ENCODE peak calls at places on chromosomes 4 and X, in nine cellular contexts. One of them, this sample, is unnamed.

GRCh38 chr4:169988252-169988651 is 37.9 kb downstream of the MFAP3L start:
- DNase-seq in GM23248: peak; percentile 36
- DNase-seq in body of pancreas: no peak
- DNase-seq in neuronal stem cell: no peak
- DNase-seq in CD8-positive, alpha-beta memory T cell: no peak
- DNase-seq in adrenal gland: no peak
- DNase-seq in heart left ventricle: no peak
- DNase-seq in A673: no peak
- DNase-seq in aorta: no peak
- DNase-seq in this sample: no peak

GRCh38 chr4:25075851-25076250 is 45.1 kb upstream of the LGI2 start:
- DNase-seq in GM23248: no peak
- DNase-seq in body of pancreas: no peak
- DNase-seq in neuronal stem cell: no peak
- DNase-seq in CD8-positive, alpha-beta memory T cell: no peak
- DNase-seq in adrenal gland: no peak
- DNase-seq in heart left ventricle: no peak
- DNase-seq in A673: no peak
- DNase-seq in aorta: no peak
- DNase-seq in this sample: no peak

GRCh38 chr4:54165438-54165837 is 63.7 kb upstream of the PDGFRA start:
- DNase-seq in GM23248: peak; percentile 93
- DNase-seq in body of pancreas: no peak
- DNase-seq in neuronal stem cell: no peak
- DNase-seq in CD8-positive, alpha-beta memory T cell: no peak
- DNase-seq in adrenal gland: no peak
- DNase-seq in heart left ventricle: no peak
- DNase-seq in A673: peak; percentile 5
- DNase-seq in aorta: no peak
- DNase-seq in this sample: peak; percentile 42

GRCh38 chrX:49993661-49994060 is 71.3 kb downstream of the CLCN5 start:
- DNase-seq in GM23248: no peak
- DNase-seq in body of pancreas: no peak
- DNase-seq in neuronal stem cell: no peak
- DNase-seq in CD8-positive, alpha-beta memory T cell: no peak
- DNase-seq in adrenal gland: no peak
- DNase-seq in heart left ventricle: no peak
- DNase-seq in A673: no peak
- DNase-seq in aorta: no peak
- DNase-seq in this sample: peak; percentile 51

GRCh38 chrX:22526339-22526738 is 253.6 kb downstream of the CBLL2 start:
- DNase-seq in GM23248: peak; percentile 89
- DNase-seq in body of pancreas: no peak
- DNase-seq in neuronal stem cell: no peak
- DNase-seq in CD8-positive, alpha-beta memory T cell: no peak
- DNase-seq in adrenal gland: no peak
- DNase-seq in heart left ventricle: no peak
- DNase-seq in A673: peak; percentile 56
- DNase-seq in aorta: no peak
- DNase-seq in this sample: no peak

GRCh38 chrX:35842657-35843056 is 44.5 kb downstream of the MAGEB16 start:
- DNase-seq in GM23248: no peak
- DNase-seq in body of pancreas: no peak
- DNase-seq in neuronal stem cell: no peak
- DNase-seq in CD8-positive, alpha-beta memory T cell: no peak
- DNase-seq in adrenal gland: no peak
- DNase-seq in heart left ventricle: no peak
- DNase-seq in A673: no peak
- DNase-seq in aorta: no peak
- DNase-seq in this sample: no peak

GRCh38 chr4:114807759-114808404 is 209.3 kb downstream of the UGT8 start:
- DNase-seq in GM23248: peak; percentile 32
- DNase-seq in body of pancreas: peak; percentile 53
- DNase-seq in neuronal stem cell: peak; percentile 44
- DNase-seq in CD8-positive, alpha-beta memory T cell: no peak
- DNase-seq in adrenal gland: no peak
- DNase-seq in heart left ventricle: no peak
- DNase-seq in A673: peak; percentile 67
- DNase-seq in aorta: no peak
- DNase-seq in this sample: peak; percentile 28

GRCh38 chr4:183823394-183823793 is 81.7 kb upstream of the STOX2 start:
- DNase-seq in GM23248: peak; percentile 52
- DNase-seq in body of pancreas: no peak
- DNase-seq in neuronal stem cell: no peak
- DNase-seq in CD8-positive, alpha-beta memory T cell: no peak
- DNase-seq in adrenal gland: no peak
- DNase-seq in heart left ventricle: no peak
- DNase-seq in A673: no peak
- DNase-seq in aorta: no peak
- DNase-seq in this sample: no peak

GRCh38 chr4:173990879-173991231 is 292.6 kb downstream of the FBXO8 start:
- DNase-seq in GM23248: no peak
- DNase-seq in body of pancreas: peak; percentile 32
- DNase-seq in neuronal stem cell: no peak
- DNase-seq in CD8-positive, alpha-beta memory T cell: no peak
- DNase-seq in adrenal gland: peak; percentile 21
- DNase-seq in heart left ventricle: peak; percentile 74
- DNase-seq in A673: peak; percentile 89
- DNase-seq in aorta: no peak
- DNase-seq in this sample: no peak

GRCh38 chr4:151436093-151436518 is 27.1 kb downstream of the FHIP1A start:
- DNase-seq in GM23248: no peak
- DNase-seq in body of pancreas: no peak
- DNase-seq in neuronal stem cell: no peak
- DNase-seq in CD8-positive, alpha-beta memory T cell: no peak
- DNase-seq in adrenal gland: no peak
- DNase-seq in heart left ventricle: no peak
- DNase-seq in A673: no peak
- DNase-seq in aorta: no peak
- DNase-seq in this sample: no peak

GRCh38 chr4:76199664-76200211 is 13.9 kb downstream of the SCARB2 start:
- DNase-seq in GM23248: no peak
- DNase-seq in body of pancreas: peak; percentile 62
- DNase-seq in neuronal stem cell: no peak
- DNase-seq in CD8-positive, alpha-beta memory T cell: no peak
- DNase-seq in adrenal gland: no peak
- DNase-seq in heart left ventricle: no peak
- DNase-seq in A673: no peak
- DNase-seq in aorta: no peak
- DNase-seq in this sample: no peak

GRCh38 chrX:31708116-31708515 is 636.3 kb upstream of the FTHL17 start:
- DNase-seq in GM23248: no peak
- DNase-seq in body of pancreas: no peak
- DNase-seq in neuronal stem cell: no peak
- DNase-seq in CD8-positive, alpha-beta memory T cell: no peak
- DNase-seq in adrenal gland: no peak
- DNase-seq in heart left ventricle: no peak
- DNase-seq in A673: peak; percentile 48
- DNase-seq in aorta: no peak
- DNase-seq in this sample: no peak

GRCh38 chr4:76208005-76208765 is 5.4 kb downstream of the SCARB2 start:
- DNase-seq in GM23248: peak; percentile 95
- DNase-seq in body of pancreas: peak; percentile 85
- DNase-seq in neuronal stem cell: no peak
- DNase-seq in CD8-positive, alpha-beta memory T cell: no peak
- DNase-seq in adrenal gland: peak; percentile 71
- DNase-seq in heart left ventricle: peak; percentile 83
- DNase-seq in A673: peak; percentile 39
- DNase-seq in aorta: peak; percentile 89
- DNase-seq in this sample: peak; percentile 89

GRCh38 chr4:146520894-146521542 is 722 bp downstream of the SLC10A7 start:
- DNase-seq in GM23248: peak; percentile 82
- DNase-seq in body of pancreas: peak; percentile 59
- DNase-seq in neuronal stem cell: peak; percentile 9
- DNase-seq in CD8-positive, alpha-beta memory T cell: peak; percentile 8
- DNase-seq in adrenal gland: peak; percentile 21
- DNase-seq in heart left ventricle: no peak
- DNase-seq in A673: peak; percentile 83
- DNase-seq in aorta: no peak
- DNase-seq in this sample: peak; percentile 32

GRCh38 chr4:183635333-183635732 is 23.7 kb downstream of the RWDD4 start:
- DNase-seq in GM23248: no peak
- DNase-seq in body of pancreas: no peak
- DNase-seq in neuronal stem cell: no peak
- DNase-seq in CD8-positive, alpha-beta memory T cell: no peak
- DNase-seq in adrenal gland: no peak
- DNase-seq in heart left ventricle: no peak
- DNase-seq in A673: no peak
- DNase-seq in aorta: no peak
- DNase-seq in this sample: no peak

GRCh38 chr4:176789955-176790354 is 2.8 kb downstream of the VEGFC start:
- DNase-seq in GM23248: peak; percentile 88
- DNase-seq in body of pancreas: no peak
- DNase-seq in neuronal stem cell: no peak
- DNase-seq in CD8-positive, alpha-beta memory T cell: no peak
- DNase-seq in adrenal gland: no peak
- DNase-seq in heart left ventricle: no peak
- DNase-seq in A673: peak; percentile 72
- DNase-seq in aorta: no peak
- DNase-seq in this sample: peak; percentile 13

GRCh38 chr4:177485528-177485927 is 43.3 kb upstream of the AGA start:
- DNase-seq in GM23248: peak; percentile 85
- DNase-seq in body of pancreas: no peak
- DNase-seq in neuronal stem cell: no peak
- DNase-seq in CD8-positive, alpha-beta memory T cell: no peak
- DNase-seq in adrenal gland: no peak
- DNase-seq in heart left ventricle: no peak
- DNase-seq in A673: no peak
- DNase-seq in aorta: no peak
- DNase-seq in this sample: no peak

GRCh38 chrX:126509917-126510316 is 42.7 kb downstream of the DCAF12L1 start:
- DNase-seq in GM23248: no peak
- DNase-seq in body of pancreas: no peak
- DNase-seq in neuronal stem cell: no peak
- DNase-seq in CD8-positive, alpha-beta memory T cell: no peak
- DNase-seq in adrenal gland: no peak
- DNase-seq in heart left ventricle: no peak
- DNase-seq in A673: no peak
- DNase-seq in aorta: no peak
- DNase-seq in this sample: no peak

DNA sequence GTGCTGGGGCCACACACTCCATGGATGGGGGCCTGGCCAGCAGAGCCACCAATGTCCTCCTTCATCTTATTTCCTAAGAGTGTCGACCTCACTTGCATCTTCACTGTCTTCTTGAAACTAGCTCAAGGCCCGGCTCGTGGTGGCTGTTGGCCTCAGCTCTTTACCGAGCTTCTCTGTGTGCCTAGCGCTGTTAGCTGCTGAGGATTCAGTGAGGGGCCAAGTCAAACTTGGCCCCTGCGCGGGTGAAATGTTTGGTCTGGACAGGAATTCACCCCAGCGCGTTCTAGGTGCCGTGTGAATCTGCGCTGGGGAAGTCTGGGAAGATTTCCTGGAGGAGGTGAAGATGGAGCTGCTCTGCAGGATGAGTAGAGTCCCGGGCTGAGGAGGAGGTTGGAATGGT is 8.5 kb downstream of the SORCS2 start:
- DNase-seq in GM23248: no peak
- DNase-seq in body of pancreas: no peak
- DNase-seq in neuronal stem cell: no peak
- DNase-seq in CD8-positive, alpha-beta memory T cell: no peak
- DNase-seq in adrenal gland: no peak
- DNase-seq in heart left ventricle: peak; percentile 26
- DNase-seq in A673: no peak
- DNase-seq in aorta: peak; percentile 12
- DNase-seq in this sample: no peak
- H3K4me1 ChIP-seq in GM23248: peaks cover 26% of the 10 kb centered on the region
- H3K4me1 ChIP-seq in body of pancreas: no peaks in the 10 kb centered on the region
- H3K4me1 ChIP-seq in neuronal stem cell: peaks cover 4% of the 10 kb centered on the region
- H3K4me1 ChIP-seq in CD8-positive, alpha-beta memory T cell: no peaks in the 10 kb centered on the region
- H3K4me1 ChIP-seq in adrenal gland: no peaks in the 10 kb centered on the region
- H3K4me1 ChIP-seq in heart left ventricle: no peaks in the 10 kb centered on the region
- H3K4me1 ChIP-seq in A673: no peaks in the 10 kb centered on the region
- H3K4me1 ChIP-seq in aorta: no peaks in the 10 kb centered on the region
- H3K4me1 ChIP-seq in this sample: peaks cover 9% of the 10 kb centered on the region

GRCh38 chr4:7411491-7411890 is 23.2 kb downstream of the PSAPL1 start:
- DNase-seq in GM23248: no peak
- DNase-seq in body of pancreas: no peak
- DNase-seq in neuronal stem cell: no peak
- DNase-seq in CD8-positive, alpha-beta memory T cell: no peak
- DNase-seq in adrenal gland: no peak
- DNase-seq in heart left ventricle: no peak
- DNase-seq in A673: no peak
- DNase-seq in aorta: peak; percentile 6
- DNase-seq in this sample: no peak
- H3K27ac ChIP-seq in GM23248: no peak overlapping the region
- H3K27ac ChIP-seq in body of pancreas: no peak overlapping the region
- H3K27ac ChIP-seq in neuronal stem cell: no peak overlapping the region
- H3K27ac ChIP-seq in CD8-positive, alpha-beta memory T cell: no peak overlapping the region
- H3K27ac ChIP-seq in adrenal gland: no peak overlapping the region
- H3K27ac ChIP-seq in heart left ventricle: no peak overlapping the region
- H3K27ac ChIP-seq in A673: no peak overlapping the region
- H3K27ac ChIP-seq in aorta: no peak overlapping the region
- H3K27ac ChIP-seq in this sample: no peak overlapping the region

DNA sequence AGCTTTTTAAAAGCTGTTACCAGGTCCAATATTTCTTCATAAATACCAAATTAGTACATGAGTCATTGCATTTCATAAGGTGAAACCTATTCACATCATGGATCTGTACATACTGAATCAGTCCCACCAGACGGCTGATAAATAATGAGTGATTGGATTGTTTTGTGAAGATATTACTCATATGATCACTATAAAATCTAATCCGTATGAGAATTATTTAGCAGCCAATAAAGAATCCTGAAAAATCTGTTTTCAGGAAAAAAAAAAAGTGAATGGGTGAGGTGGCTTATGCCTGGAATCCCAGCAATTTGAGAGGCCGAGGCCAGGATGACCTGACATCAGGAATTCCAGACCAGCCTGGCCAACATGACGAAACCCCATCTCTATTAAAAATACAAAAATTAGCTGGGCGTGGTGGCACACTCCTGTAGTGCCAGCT is 438.1 kb downstream of the INPP4B start:
- DNase-seq in GM23248: peak; percentile 83
- DNase-seq in body of pancreas: no peak
- DNase-seq in neuronal stem cell: no peak
- DNase-seq in CD8-positive, alpha-beta memory T cell: no peak
- DNase-seq in adrenal gland: no peak
- DNase-seq in heart left ventricle: no peak
- DNase-seq in A673: no peak
- DNase-seq in aorta: no peak
- DNase-seq in this sample: peak; percentile 27
- H3K4me1 ChIP-seq in GM23248: peaks cover 47% of the 10 kb centered on the region
- H3K4me1 ChIP-seq in body of pancreas: peaks cover 11% of the 10 kb centered on the region
- H3K4me1 ChIP-seq in neuronal stem cell: peaks cover 13% of the 10 kb centered on the region
- H3K4me1 ChIP-seq in CD8-positive, alpha-beta memory T cell: peaks cover 58% of the 10 kb centered on the region
- H3K4me1 ChIP-seq in adrenal gland: peaks cover 30% of the 10 kb centered on the region
- H3K4me1 ChIP-seq in heart left ventricle: peaks cover 16% of the 10 kb centered on the region
- H3K4me1 ChIP-seq in A673: peaks cover 50% of the 10 kb centered on the region
- H3K4me1 ChIP-seq in aorta: no peaks in the 10 kb centered on the region
- H3K4me1 ChIP-seq in this sample: peaks cover 22% of the 10 kb centered on the region

DNA sequence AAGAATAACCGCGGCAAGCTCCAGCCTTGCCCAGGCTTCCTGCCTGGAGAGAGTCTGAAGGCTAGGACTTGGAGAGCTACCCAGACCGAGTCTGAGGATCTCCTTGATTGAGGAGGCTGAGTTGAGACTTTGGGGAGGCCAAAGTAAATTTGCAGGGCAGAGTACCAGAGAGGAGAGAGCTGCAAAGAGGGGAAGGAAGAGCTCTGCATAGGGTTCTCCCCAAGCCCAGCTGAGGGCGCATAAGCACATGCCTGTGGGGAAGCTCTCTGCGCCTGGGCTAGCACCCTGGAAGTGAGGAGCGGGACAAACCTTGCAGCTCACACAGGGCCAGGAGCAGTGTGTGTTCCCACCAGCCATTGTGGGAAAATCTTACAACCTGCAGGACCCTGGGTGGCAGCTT is 56.1 kb downstream of the FAM193A start:
- DNase-seq in GM23248: no peak
- DNase-seq in body of pancreas: no peak
- DNase-seq in neuronal stem cell: no peak
- DNase-seq in CD8-positive, alpha-beta memory T cell: no peak
- DNase-seq in adrenal gland: no peak
- DNase-seq in heart left ventricle: no peak
- DNase-seq in A673: no peak
- DNase-seq in aorta: no peak
- DNase-seq in this sample: no peak
- H3K27ac ChIP-seq in GM23248: no peak overlapping the region
- H3K27ac ChIP-seq in body of pancreas: no peak overlapping the region
- H3K27ac ChIP-seq in neuronal stem cell: no peak overlapping the region
- H3K27ac ChIP-seq in CD8-positive, alpha-beta memory T cell: no peak overlapping the region
- H3K27ac ChIP-seq in adrenal gland: no peak overlapping the region
- H3K27ac ChIP-seq in heart left ventricle: no peak overlapping the region
- H3K27ac ChIP-seq in A673: peak overlapping the region; percentile 39
- H3K27ac ChIP-seq in aorta: no peak overlapping the region
- H3K27ac ChIP-seq in this sample: no peak overlapping the region